ENCODE peak calls at places on chromosomes 16 and 17, in four cellular contexts. One of them, this sample, is unnamed.

GRCh38 chr16:27333104-27333503 is 19.3 kb downstream of the IL4R start:
- DNase-seq in H1: no peak
- DNase-seq in GM12878: no peak
- DNase-seq in HepG2: no peak
- DNase-seq in this sample: no peak

GRCh38 chr17:20706752-20707372 is 127.3 kb downstream of the CDRT15L2 start:
- DNase-seq in GM12878: no peak
- DNase-seq in HepG2: no peak
- DNase-seq in H1: no peak
- DNase-seq in this sample: no peak

GRCh38 chr17:7717756-7718350 is 309 bp downstream of the DNAH2 start:
- DNase-seq in HepG2: no peak
- DNase-seq in H1: no peak
- DNase-seq in GM12878: no peak
- DNase-seq in this sample: no peak

GRCh38 chr17:74525781-74526288 is 5.4 kb downstream of the CD300LB start:
- DNase-seq in HepG2: no peak
- DNase-seq in GM12878: no peak
- DNase-seq in H1: no peak
- DNase-seq in this sample: no peak

GRCh38 chr17:63497708-63498483 is 21.0 kb downstream of the ACE start:
- DNase-seq in GM12878: no peak
- DNase-seq in HepG2: peak
- DNase-seq in H1: no peak
- DNase-seq in this sample: peak

GRCh38 chr17:53119773-53120172 is 703.0 kb upstream of the KIF2B start:
- DNase-seq in H1: no peak
- DNase-seq in GM12878: no peak
- DNase-seq in HepG2: no peak
- DNase-seq in this sample: no peak

GRCh38 chr16:73846292-73846849 is 450.2 kb upstream of the PSMD7 start:
- DNase-seq in GM12878: no peak
- DNase-seq in HepG2: no peak
- DNase-seq in H1: no peak
- DNase-seq in this sample: peak

GRCh38 chr16:24036614-24037013 is 200.8 kb downstream of the PRKCB start:
- DNase-seq in HepG2: peak
- DNase-seq in GM12878: no peak
- DNase-seq in H1: no peak
- DNase-seq in this sample: peak

GRCh38 chr16:84331998-84332780 is 36.1 kb upstream of the ATP2C2 start:
- DNase-seq in HepG2: no peak
- DNase-seq in GM12878: no peak
- DNase-seq in H1: no peak
- DNase-seq in this sample: no peak

GRCh38 chr16:10827691-10828341 is 9.2 kb upstream of the TVP23A start:
- DNase-seq in H1: no peak
- DNase-seq in HepG2: no peak
- DNase-seq in GM12878: no peak
- DNase-seq in this sample: no peak

GRCh38 chr16:56691885-56692284 is 9.6 kb downstream of the MT1X start:
- DNase-seq in H1: no peak
- DNase-seq in HepG2: peak
- DNase-seq in GM12878: no peak
- DNase-seq in this sample: no peak

GRCh38 chr16:56203052-56203451 is 11.8 kb downstream of the GNAO1 start:
- DNase-seq in GM12878: no peak
- DNase-seq in HepG2: peak
- DNase-seq in H1: no peak
- DNase-seq in this sample: peak

GRCh38 chr16:5065368-5065767 is 388 bp downstream of the C16orf89 start:
- DNase-seq in HepG2: no peak
- DNase-seq in GM12878: no peak
- DNase-seq in H1: no peak
- DNase-seq in this sample: no peak

GRCh38 chr16:5066511-5066910 is 755 bp upstream of the C16orf89 start:
- DNase-seq in H1: no peak
- DNase-seq in GM12878: no peak
- DNase-seq in HepG2: no peak
- DNase-seq in this sample: no peak

GRCh38 chr16:5065813-5066212 is at the start of gene C16orf89:
- DNase-seq in H1: no peak
- DNase-seq in HepG2: no peak
- DNase-seq in GM12878: no peak
- DNase-seq in this sample: no peak

GRCh38 chr16:5062790-5063765 is 2.7 kb downstream of the C16orf89 start:
- DNase-seq in HepG2: no peak
- DNase-seq in GM12878: no peak
- DNase-seq in H1: no peak
- DNase-seq in this sample: no peak

GRCh38 chr16:5064915-5065314 is 841 bp downstream of the C16orf89 start:
- DNase-seq in H1: no peak
- DNase-seq in GM12878: no peak
- DNase-seq in HepG2: no peak
- DNase-seq in this sample: no peak
- TF ChIP-seq TCF12 in H1: no peak
- TF ChIP-seq TCF12 in GM12878: no peak
- TF ChIP-seq TCF12 in HepG2: no peak
- TF ChIP-seq TCF12 in this sample: no peak

DNA sequence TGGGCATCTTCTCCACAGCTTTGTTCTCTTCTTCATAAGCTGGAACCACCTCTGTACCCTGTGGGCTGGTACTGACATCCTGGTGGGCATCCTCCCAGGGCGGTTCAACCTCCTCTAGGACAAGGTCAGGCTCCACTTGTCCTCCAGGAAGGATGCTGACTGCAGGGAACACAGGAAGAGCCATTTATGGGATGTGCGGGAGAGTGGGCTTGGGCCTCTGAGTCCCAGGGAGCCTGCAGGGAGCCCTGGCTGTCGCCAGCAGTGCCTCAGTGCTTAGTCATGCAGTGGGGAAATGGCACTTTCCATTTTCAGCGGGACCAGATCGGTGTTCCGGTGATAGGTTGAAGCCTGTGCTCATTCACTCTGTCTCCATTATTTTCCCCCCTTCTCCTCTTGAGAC is 20.5 kb downstream of the CNGB1 start:
- DNase-seq in HepG2: no peak
- DNase-seq in H1: no peak
- DNase-seq in GM12878: no peak
- DNase-seq in this sample: no peak
- TF ChIP-seq TCF12 in HepG2: no peak
- TF ChIP-seq TCF12 in H1: no peak
- TF ChIP-seq TCF12 in GM12878: no peak
- TF ChIP-seq TCF12 in this sample: no peak

GRCh38 chr17:69547947-69548346 is 133.4 kb downstream of the MAP2K6 start:
- DNase-seq in H1: no peak
- DNase-seq in HepG2: no peak
- DNase-seq in GM12878: no peak
- DNase-seq in this sample: no peak
- TF ChIP-seq TCF12 in H1: no peak
- TF ChIP-seq TCF12 in HepG2: no peak
- TF ChIP-seq TCF12 in GM12878: no peak
- TF ChIP-seq TCF12 in this sample: no peak

GRCh38 chr17:75563063-75563758 is 24.4 kb upstream of the MYO15B start:
- DNase-seq in GM12878: no peak
- DNase-seq in HepG2: no peak
- DNase-seq in H1: no peak
- DNase-seq in this sample: no peak

GRCh38 chr17:75565066-75565465 is 22.5 kb upstream of the MYO15B start:
- DNase-seq in HepG2: no peak
- DNase-seq in GM12878: no peak
- DNase-seq in H1: no peak
- DNase-seq in this sample: no peak

GRCh38 chr17:75559958-75560533 is 27.6 kb upstream of the MYO15B start:
- DNase-seq in H1: no peak
- DNase-seq in HepG2: no peak
- DNase-seq in GM12878: no peak
- DNase-seq in this sample: no peak

GRCh38 chr17:75564195-75564594 is 23.4 kb upstream of the MYO15B start:
- DNase-seq in H1: no peak
- DNase-seq in GM12878: no peak
- DNase-seq in HepG2: no peak
- DNase-seq in this sample: no peak

DNA sequence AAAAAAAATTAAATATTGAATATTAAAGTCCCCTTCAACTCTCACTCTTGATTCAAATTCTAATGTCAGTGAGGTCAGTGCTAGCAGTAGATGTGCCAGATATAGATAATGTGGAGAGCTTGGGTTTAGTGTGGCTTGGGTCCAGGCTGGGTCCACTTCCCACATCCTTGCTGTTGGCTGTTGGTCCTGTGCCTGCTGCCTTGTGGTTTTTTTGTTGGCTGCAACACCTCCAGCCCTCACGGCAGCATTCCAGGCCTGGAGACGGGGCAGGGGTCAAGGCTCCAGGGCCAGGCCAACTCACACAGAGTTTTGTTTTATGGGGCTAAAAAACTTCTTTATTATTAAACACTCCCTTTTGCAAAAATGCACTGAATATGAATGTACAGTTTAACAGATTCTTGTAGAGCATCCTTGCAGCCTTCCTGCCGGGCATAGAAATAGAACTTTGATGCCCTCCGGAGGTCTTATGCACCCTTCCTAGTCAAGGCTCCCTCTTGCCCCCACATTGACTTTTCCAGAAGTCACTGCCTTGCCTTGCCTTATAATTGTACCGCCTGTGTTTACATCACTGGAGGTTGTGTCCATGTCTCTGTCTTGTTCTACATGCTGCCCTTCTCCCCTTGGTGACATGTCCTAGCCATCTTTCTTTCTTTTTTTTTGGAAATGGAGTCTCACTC is 25.5 kb upstream of the MYO15B start:
- DNase-seq in GM12878: no peak
- DNase-seq in HepG2: no peak
- DNase-seq in H1: no peak
- DNase-seq in this sample: no peak
- TF ChIP-seq TCF12 in GM12878: no peak
- TF ChIP-seq TCF12 in HepG2: no peak
- TF ChIP-seq TCF12 in H1: no peak
- TF ChIP-seq TCF12 in this sample: no peak

DNA sequence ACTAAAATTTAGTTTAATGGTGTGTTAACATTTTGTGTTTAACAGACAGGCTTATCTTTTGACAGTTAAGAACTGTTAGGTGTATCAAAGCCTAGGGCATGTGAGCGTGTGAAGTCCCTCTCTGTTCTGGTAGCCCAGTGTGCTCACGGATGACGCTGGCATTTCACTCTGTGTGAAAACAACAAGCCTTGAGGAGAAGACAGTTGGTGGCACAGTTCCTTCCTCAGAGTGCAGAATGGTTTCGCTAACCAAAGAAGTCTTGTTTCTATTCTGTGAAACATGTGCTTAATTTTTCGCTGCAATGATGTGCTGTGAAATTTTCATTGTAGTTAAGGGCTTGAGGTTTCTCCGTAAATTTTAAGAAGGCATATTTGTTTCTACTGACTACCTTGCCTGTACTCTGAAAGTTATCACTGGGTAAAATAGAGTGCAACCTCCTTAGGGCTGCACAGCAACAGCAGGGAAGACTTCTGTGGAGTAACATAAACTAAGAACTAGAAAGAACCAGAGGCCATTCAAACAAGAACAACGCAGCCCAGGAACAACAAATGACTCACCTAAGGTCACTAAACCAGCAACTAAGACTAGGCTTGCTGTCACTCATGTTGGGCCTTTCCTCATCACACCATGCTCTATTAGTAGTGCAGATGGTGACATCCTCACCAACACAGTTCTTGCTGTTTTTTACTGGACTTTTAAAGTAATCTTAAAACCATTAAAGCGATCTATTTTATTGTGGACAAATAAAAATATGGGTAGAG is 33.4 kb downstream of the BRD7 start:
- DNase-seq in H1: no peak
- DNase-seq in GM12878: no peak
- DNase-seq in HepG2: no peak
- DNase-seq in this sample: no peak
- TF ChIP-seq TCF12 in H1: no peak
- TF ChIP-seq TCF12 in GM12878: no peak
- TF ChIP-seq TCF12 in HepG2: no peak
- TF ChIP-seq TCF12 in this sample: no peak

GRCh38 chr17:39264119-39264518 is 38.4 kb upstream of the STAC2 start:
- DNase-seq in GM12878: no peak
- DNase-seq in H1: no peak
- DNase-seq in HepG2: no peak
- DNase-seq in this sample: no peak
- TF ChIP-seq TCF12 in GM12878: no peak
- TF ChIP-seq TCF12 in H1: no peak
- TF ChIP-seq TCF12 in HepG2: no peak
- TF ChIP-seq TCF12 in this sample: no peak

GRCh38 chr17:80498242-80498919 is 22.0 kb upstream of the NPTX1 start:
- DNase-seq in H1: no peak
- DNase-seq in HepG2: peak
- DNase-seq in GM12878: no peak
- DNase-seq in this sample: no peak
- TF ChIP-seq TCF12 in H1: no peak
- TF ChIP-seq TCF12 in HepG2: no peak
- TF ChIP-seq TCF12 in GM12878: no peak
- TF ChIP-seq TCF12 in this sample: no peak